ENCODE peak calls at places on chromosome 17, in seven cellular contexts. G, V, L, N, D, I and S are unnamed samples.

GRCh38 chr17:33137411-33137810 is 145.8 kb downstream of the SPACA3 start:
- DNase-seq in N (no peak), L (no peak), D (no peak), G (no peak), I (no peak), V (no peak), S (no peak)

GRCh38 chr17:35257080-35257701 is 14.3 kb downstream of the SLFN5 start:
- DNase-seq in I (peak), D (peak), G (peak), V (peak), N (no peak), L (peak), S (no peak)

GRCh38 chr17:46818319-46818928 is at the start of gene WNT3:
- DNase-seq in N (peak), G (no peak), I (no peak), D (no peak), V (no peak), L (no peak), S (no peak)

GRCh38 chr17:65163990-65164495 is 26.9 kb downstream of the RGS9 start:
- DNase-seq in L (no peak), V (peak), I (peak), G (peak), N (peak), D (peak), S (no peak)

GRCh38 chr17:45846646-45847045 is 2.0 kb downstream of the SPPL2C start:
- DNase-seq in G (no peak), N (no peak), L (no peak), V (no peak), I (no peak), D (no peak), S (no peak)

GRCh38 chr17:78342438-78343098 is 17.3 kb downstream of the SOCS3 start:
- DNase-seq in I (no peak), N (peak), V (peak), D (peak), L (peak), G (peak), S (peak)

GRCh38 chr17:8846768-8847211 is 20.7 kb downstream of the PIK3R6 start:
- DNase-seq in D (peak), G (peak), I (no peak), N (no peak), L (peak), V (peak), S (no peak)

GRCh38 chr17:80107231-80108021 is 6.0 kb downstream of the GAA start:
- DNase-seq in V (no peak), G (no peak), D (no peak), N (peak), L (no peak), I (no peak), S (no peak)

GRCh38 chr17:44221862-44222111 is 2.3 kb upstream of the UBTF start:
- DNase-seq in G (no peak), N (no peak), D (no peak), V (no peak), L (no peak), I (no peak), S (no peak)

GRCh38 chr17:80836971-80837481 is 154.6 kb upstream of the CHMP6 start:
- DNase-seq in I (no peak), L (no peak), N (peak), D (no peak), G (no peak), V (no peak), S (no peak)

GRCh38 chr17:45104497-45104896 is 27.8 kb downstream of the PLCD3 start:
- DNase-seq in I (no peak), V (no peak), D (no peak), G (no peak), L (no peak), N (no peak), S (no peak)

GRCh38 chr17:8420041-8420934 is 15.4 kb upstream of the NDEL1 start:
- DNase-seq in G (peak), D (peak), I (peak), N (no peak), L (peak), V (peak), S (no peak)

GRCh38 chr17:81924557-81925532 is 2.7 kb downstream of the MAFG start:
- DNase-seq in D (no peak), I (no peak), L (no peak), V (no peak), N (no peak), G (no peak), S (no peak)

GRCh38 chr17:74417178-74418045 is 14.5 kb upstream of the GPRC5C start:
- DNase-seq in D (no peak), G (no peak), V (peak), L (no peak), N (no peak), I (peak), S (no peak)

GRCh38 chr17:43579570-43580140 is 33.5 kb upstream of the ETV4 start:
- DNase-seq in N (no peak), V (peak), G (peak), L (no peak), D (peak), I (no peak), S (no peak)

GRCh38 chr17:18362509-18363020 is 785 bp downstream of the SHMT1 start:
- DNase-seq in G (no peak), N (no peak), V (peak), L (peak), D (peak), I (peak), S (no peak)

GRCh38 chr17:49690256-49690655 is 12.4 kb upstream of the SPOP start:
- DNase-seq in I (no peak), G (no peak), L (no peak), D (no peak), N (no peak), V (no peak), S (no peak)

GRCh38 chr17:49691677-49692191 is 13.8 kb upstream of the SPOP start:
- DNase-seq in D (no peak), L (peak), I (no peak), G (no peak), N (no peak), V (no peak), S (no peak)

GRCh38 chr17:49692751-49693150 is 14.9 kb upstream of the SPOP start:
- DNase-seq in D (no peak), V (no peak), G (no peak), L (no peak), I (no peak), N (no peak), S (no peak)

GRCh38 chr17:49691086-49691676 is 13.3 kb upstream of the SPOP start:
- DNase-seq in N (no peak), D (no peak), I (no peak), G (no peak), L (peak), V (peak), S (peak)

GRCh38 chr17:49687878-49688491 is 10.1 kb upstream of the SPOP start:
- DNase-seq in G (peak), N (peak), I (no peak), V (no peak), L (no peak), D (peak), S (no peak)
- H3K4me3 ChIP-seq in G (no peak), N (no peak), I (no peak), V (no peak), L (no peak), D (no peak), S (no peak)

DNA sequence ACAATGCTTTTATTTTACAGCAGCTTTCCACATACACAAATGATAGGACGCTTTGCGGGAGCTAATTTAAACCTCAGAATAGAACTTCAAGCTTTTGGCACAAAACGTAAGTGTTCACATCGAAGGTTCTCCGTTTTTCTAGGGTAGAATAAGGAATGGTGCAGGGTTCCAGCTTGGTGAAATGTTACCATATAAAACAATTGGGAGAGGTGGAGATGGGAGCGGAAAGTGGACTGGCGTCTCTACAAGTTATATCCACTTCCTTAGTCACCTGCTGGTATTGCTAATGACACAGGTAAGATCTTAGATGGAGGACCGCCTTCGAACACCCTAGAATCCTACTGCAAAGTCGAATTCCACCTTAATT is 1.7 kb upstream of the NXN start:
- DNase-seq in I (no peak), G (no peak), V (no peak), N (no peak), D (no peak), L (no peak), S (no peak)
- H3K4me3 ChIP-seq in I (no peak), G (no peak), V (no peak), N (peak), D (no peak), L (no peak), S (no peak)

DNA sequence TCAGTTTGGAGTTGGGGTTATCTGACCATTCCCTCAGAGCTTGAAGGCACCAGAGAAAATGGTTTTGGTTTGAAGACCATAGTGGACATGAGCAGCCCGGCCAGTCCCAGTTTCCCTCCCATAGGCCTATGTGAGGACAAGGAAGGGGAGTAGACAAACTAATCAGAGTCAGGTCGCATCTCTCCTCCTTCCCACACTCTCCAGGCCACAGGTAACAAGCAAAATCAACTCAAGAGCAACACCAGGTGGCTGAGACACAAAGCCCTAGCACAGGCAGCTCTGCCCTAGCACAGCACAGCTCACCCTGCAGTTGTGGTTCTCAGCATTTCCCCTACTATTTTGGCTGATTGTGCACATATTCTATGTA is 7.2 kb downstream of the SUPT4H1 start:
- DNase-seq in G (no peak), L (no peak), V (no peak), D (no peak), I (no peak), N (peak), S (no peak)
- H3K4me3 ChIP-seq in G (no peak), L (no peak), V (no peak), D (no peak), I (no peak), N (peak), S (no peak)

GRCh38 chr17:76452102-76452645 is 778 bp downstream of the UBE2O start:
- DNase-seq in L (no peak), D (no peak), V (no peak), N (peak), I (peak), G (no peak), S (no peak)

GRCh38 chr17:76447931-76448652 is 4.9 kb downstream of the UBE2O start:
- DNase-seq in N (no peak), L (no peak), V (peak), G (no peak), I (no peak), D (no peak), S (no peak)

GRCh38 chr17:76446449-76447231 is 6.3 kb downstream of the UBE2O start:
- DNase-seq in N (no peak), L (no peak), V (peak), D (peak), G (peak), I (peak), S (no peak)

GRCh38 chr17:76451480-76451879 is 1.5 kb downstream of the UBE2O start:
- DNase-seq in G (no peak), N (no peak), L (no peak), V (no peak), I (no peak), D (no peak), S (no peak)

DNA sequence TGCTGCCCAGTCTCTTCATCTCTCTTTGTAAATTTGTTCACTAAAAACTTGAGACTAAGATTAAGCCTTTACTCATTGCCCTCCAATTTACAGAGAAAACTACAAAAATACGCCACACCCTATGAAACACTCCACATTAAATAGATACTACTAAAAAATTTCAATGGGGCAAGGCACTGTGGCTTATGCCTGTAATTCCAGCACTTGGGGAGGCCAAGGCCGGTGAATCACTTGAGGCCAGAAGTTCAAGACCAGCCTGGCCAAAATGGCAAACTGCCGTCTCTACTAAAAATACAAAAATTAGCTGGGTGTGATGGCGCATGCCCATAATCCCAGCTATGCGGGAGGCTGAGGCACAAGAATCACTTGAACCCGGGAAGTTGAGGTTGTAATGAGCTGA is 3.8 kb downstream of the UBE2O start:
- DNase-seq in V (peak), I (no peak), L (no peak), G (no peak), D (no peak), N (no peak), S (no peak)
- H3K4me3 ChIP-seq in V (no peak), I (no peak), L (no peak), G (no peak), D (no peak), N (no peak), S (no peak)

DNA sequence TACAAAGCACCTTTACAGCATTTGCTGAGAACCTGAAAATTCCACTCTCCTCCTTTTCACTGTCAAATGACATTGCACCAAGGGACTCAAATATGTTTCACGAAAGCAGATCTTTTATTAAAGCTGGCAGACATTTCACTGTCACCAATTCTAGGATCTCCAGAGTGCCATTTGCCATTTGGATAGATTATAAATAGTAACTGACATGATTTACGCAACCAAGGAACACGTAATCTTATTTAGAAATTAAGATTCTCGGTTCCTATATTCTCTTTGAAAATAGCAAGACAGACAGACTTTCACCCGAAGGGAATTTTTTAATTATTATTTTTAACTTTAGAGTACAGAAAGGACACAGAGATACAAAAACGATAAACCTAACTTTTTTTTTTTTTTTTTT is 49.6 kb downstream of the ANKFY1 start:
- DNase-seq in N (no peak), I (no peak), D (no peak), V (no peak), G (no peak), L (no peak), S (no peak)
- H3K4me3 ChIP-seq in N (no peak), I (no peak), D (no peak), V (no peak), G (no peak), L (no peak), S (no peak)

DNA sequence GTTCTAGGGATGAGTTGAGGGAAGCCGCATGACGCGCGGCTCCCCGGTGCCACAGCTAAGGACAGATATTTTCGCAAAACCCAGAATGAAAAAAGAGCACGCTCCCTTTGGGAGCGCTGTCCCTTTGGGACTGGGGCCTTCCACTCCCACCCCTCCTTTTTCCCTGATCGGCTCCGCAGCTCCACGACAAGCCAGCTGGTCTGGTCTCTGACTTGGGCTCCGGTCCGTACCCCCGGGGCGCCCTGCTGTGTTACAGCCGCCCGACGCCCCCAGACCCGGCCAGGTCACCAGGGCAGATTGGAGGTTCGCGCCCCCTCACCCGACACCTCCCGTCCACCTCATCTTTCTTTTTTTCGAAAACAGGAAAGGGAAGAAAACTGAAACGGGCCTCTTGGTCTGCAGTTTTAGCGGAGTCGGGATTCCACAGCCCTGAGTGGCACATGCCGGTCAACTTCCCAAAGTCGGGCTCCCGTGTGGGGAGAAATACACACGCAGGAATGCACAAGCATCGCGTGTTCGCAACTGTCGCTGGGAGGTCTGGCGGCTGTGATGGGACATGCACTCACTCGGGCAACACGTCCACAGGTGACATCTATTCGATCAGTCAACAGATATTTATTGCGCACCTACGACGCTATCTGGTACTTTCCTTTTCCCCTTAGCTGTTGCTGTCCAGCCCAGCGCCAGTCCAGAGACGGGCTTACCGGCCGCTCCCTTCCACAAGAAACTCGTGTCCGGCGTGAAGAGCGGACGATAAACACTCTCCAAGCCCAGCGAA is 3.9 kb upstream of the SOX9 start:
- DNase-seq in G (peak), L (no peak), I (no peak), N (no peak), V (no peak), D (peak), S (no peak)
- H3K4me3 ChIP-seq in G (peak), L (no peak), I (peak), N (no peak), V (no peak), D (peak), S (no peak)

GRCh38 chr17:40070895-40071719 is 8.3 kb downstream of the THRA start:
- DNase-seq in I (peak), L (peak), V (no peak), N (peak), D (no peak), G (no peak), S (no peak)
- H3K4me3 ChIP-seq in I (peak), L (peak), V (no peak), N (no peak), D (no peak), G (no peak), S (no peak)